ENCODE peak calls at places on chromosomes 2 and 18, in nine cellular contexts. E is GM10248, Q is fibroblast of mammary gland, S is K562, M is lower lobe of right lung, Z is right atrium auricular region, A is astrocyte of the spinal cord, F is heart left ventricle, R is B cell. W is an unnamed sample.

GRCh38 chr18:3710712-3711269 is 260.8 kb downstream of the TGIF1 start:
- DNase-seq in E (no peak), Q (no peak), S (no peak), M (peak), Z (peak), A (no peak), F (peak), R (no peak), W (no peak)

GRCh38 chr2:70964596-70965386 is 13.6 kb upstream of the ANKRD53 start:
- DNase-seq in E (peak), Q (peak), S (peak), M (peak), Z (peak), A (peak), F (peak), R (peak), W (no peak)

GRCh38 chr18:1102848-1103247 is 198.2 kb downstream of the ADCYAP1 start:
- DNase-seq in E (no peak), Q (no peak), S (no peak), M (no peak), Z (no peak), A (no peak), F (no peak), R (no peak), W (no peak)

GRCh38 chr2:95382128-95382645 is 20.3 kb upstream of the FAHD2A start:
- DNase-seq in E (no peak), Q (no peak), S (no peak), M (no peak), Z (no peak), A (no peak), F (no peak), R (no peak), W (no peak)

GRCh38 chr2:60581461-60582282 is 28.2 kb upstream of the BCL11A start:
- DNase-seq in E (peak), Q (peak), S (peak), M (peak), Z (no peak), A (peak), F (peak), R (peak), W (no peak)

GRCh38 chr2:8544786-8545631 is 136.8 kb upstream of the ID2 start:
- DNase-seq in E (peak), Q (peak), S (peak), M (peak), Z (no peak), A (peak), F (peak), R (peak), W (peak)

GRCh38 chr2:179263460-179264237 is 983 bp downstream of the SESTD1 start:
- DNase-seq in E (peak), Q (peak), S (peak), M (peak), Z (no peak), A (peak), F (peak), R (peak), W (no peak)

GRCh38 chr2:26687328-26687727 is 5.2 kb upstream of the KCNK3 start:
- DNase-seq in E (no peak), Q (no peak), S (no peak), M (no peak), Z (no peak), A (no peak), F (no peak), R (no peak), W (no peak)

GRCh38 chr2:220779918-220780317 is 792.2 kb downstream of the EPHA4 start:
- DNase-seq in E (no peak), Q (peak), S (no peak), M (no peak), Z (no peak), A (peak), F (no peak), R (no peak), W (peak)

GRCh38 chr2:100376836-100377235 is 40.6 kb downstream of the CHST10 start:
- DNase-seq in E (no peak), Q (no peak), S (no peak), M (no peak), Z (peak), A (no peak), F (no peak), R (no peak), W (no peak)

GRCh38 chr2:172554352-172555271 is 1.3 kb upstream of the PDK1 start:
- DNase-seq in E (no peak), Q (no peak), S (no peak), M (no peak), Z (no peak), A (no peak), F (no peak), R (no peak), W (no peak)

GRCh38 chr2:58336416-58336815 is 95.3 kb upstream of the FANCL start:
- DNase-seq in E (no peak), Q (no peak), S (no peak), M (no peak), Z (no peak), A (no peak), F (no peak), R (no peak), W (no peak)

GRCh38 chr2:108449410-108450200 is 599 bp downstream of the GCC2 start:
- DNase-seq in E (peak), Q (peak), S (peak), M (no peak), Z (no peak), A (peak), F (no peak), R (peak), W (no peak)

GRCh38 chr18:25231327-25231691 is 120.7 kb downstream of the ZNF521 start:
- DNase-seq in E (no peak), Q (no peak), S (no peak), M (no peak), Z (peak), A (no peak), F (peak), R (no peak), W (no peak)

GRCh38 chr2:236562434-236562833 is 7.2 kb upstream of the ACKR3 start:
- DNase-seq in E (no peak), Q (peak), S (no peak), M (no peak), Z (no peak), A (no peak), F (no peak), R (no peak), W (no peak)

GRCh38 chr18:52439457-52439856 is 99.5 kb downstream of the DCC start:
- DNase-seq in E (no peak), Q (no peak), S (no peak), M (no peak), Z (no peak), A (no peak), F (no peak), R (no peak), W (no peak)

GRCh38 chr2:112010751-112011150 is 44.3 kb upstream of the TMEM87B start:
- DNase-seq in E (no peak), Q (no peak), S (no peak), M (peak), Z (peak), A (no peak), F (no peak), R (no peak), W (no peak)

GRCh38 chr18:75454022-75454795 is 26.7 kb upstream of the SMIM21 start:
- DNase-seq in E (no peak), Q (no peak), S (no peak), M (no peak), Z (no peak), A (peak), F (no peak), R (no peak), W (no peak)

GRCh38 chr2:146652311-146652710 is 1192.5 kb upstream of the ACVR2A start:
- DNase-seq in E (no peak), Q (no peak), S (no peak), M (no peak), Z (no peak), A (peak), F (no peak), R (no peak), W (no peak)

GRCh38 chr2:134178109-134178877 is 75.6 kb upstream of the MGAT5 start:
- DNase-seq in E (no peak), Q (no peak), S (no peak), M (no peak), Z (no peak), A (no peak), F (no peak), R (no peak), W (no peak)

GRCh38 chr2:156340818-156341481 is 8.4 kb upstream of the NR4A2 start:
- DNase-seq in E (no peak), Q (peak), S (peak), M (no peak), Z (no peak), A (no peak), F (no peak), R (no peak), W (no peak)

GRCh38 chr2:140808816-140809215 is 1322.0 kb downstream of the LRP1B start:
- DNase-seq in E (no peak), Q (no peak), S (no peak), M (no peak), Z (no peak), A (no peak), F (no peak), R (no peak), W (no peak)

GRCh38 chr2:68046642-68047240 is 16.1 kb downstream of the C1D start:
- DNase-seq in E (no peak), Q (no peak), S (no peak), M (no peak), Z (no peak), A (no peak), F (no peak), R (no peak), W (no peak)

GRCh38 chr2:19749507-19749836 is 152.3 kb downstream of the TTC32 start:
- DNase-seq in E (no peak), Q (no peak), S (no peak), M (no peak), Z (no peak), A (no peak), F (no peak), R (no peak), W (no peak)

GRCh38 chr2:152696476-152696875 is 20.8 kb downstream of the PRPF40A start:
- DNase-seq in E (no peak), Q (no peak), S (no peak), M (no peak), Z (no peak), A (no peak), F (no peak), R (no peak), W (no peak)

GRCh38 chr2:25685030-25685429 is 11.7 kb upstream of the DTNB start:
- DNase-seq in E (no peak), Q (no peak), S (no peak), M (no peak), Z (no peak), A (no peak), F (no peak), R (no peak), W (no peak)

GRCh38 chr2:213234641-213235040 is 49.6 kb upstream of the SPAG16 start:
- DNase-seq in E (no peak), Q (no peak), S (no peak), M (no peak), Z (no peak), A (peak), F (no peak), R (no peak), W (no peak)

GRCh38 chr18:32289480-32290075 is 99.7 kb downstream of the MEP1B start:
- DNase-seq in E (peak), Q (peak), S (peak), M (no peak), Z (no peak), A (peak), F (no peak), R (peak), W (no peak)

GRCh38 chr18:1676387-1676786 is 771.7 kb downstream of the ADCYAP1 start:
- DNase-seq in E (no peak), Q (no peak), S (no peak), M (no peak), Z (no peak), A (no peak), F (no peak), R (no peak), W (no peak)

GRCh38 chr18:58363767-58364540 is 264.9 kb downstream of the ALPK2 start:
- DNase-seq in E (no peak), Q (peak), S (no peak), M (no peak), Z (no peak), A (peak), F (no peak), R (no peak), W (peak)

GRCh38 chr18:6521804-6522418 is 107.2 kb upstream of the L3MBTL4 start:
- DNase-seq in E (peak), Q (peak), S (peak), M (no peak), Z (no peak), A (peak), F (no peak), R (peak), W (no peak)

GRCh38 chr18:76951600-76952247 is 129.4 kb downstream of the ZNF236 start:
- DNase-seq in E (no peak), Q (no peak), S (no peak), M (no peak), Z (no peak), A (no peak), F (no peak), R (no peak), W (no peak)

GRCh38 chr2:237726401-237726830 is 72.2 kb upstream of the RBM44 start:
- DNase-seq in E (no peak), Q (peak), S (no peak), M (no peak), Z (peak), A (peak), F (peak), R (no peak), W (no peak)

GRCh38 chr2:117902933-117903332 is 88.4 kb downstream of the DDX18 start:
- DNase-seq in E (no peak), Q (no peak), S (no peak), M (no peak), Z (no peak), A (no peak), F (no peak), R (no peak), W (no peak)

GRCh38 chr2:120734930-120735611 is 597 bp upstream of the GLI2 start:
- DNase-seq in E (no peak), Q (no peak), S (no peak), M (no peak), Z (peak), A (no peak), F (no peak), R (no peak), W (no peak)

GRCh38 chr2:66014450-66014849 is 420.5 kb upstream of the MEIS1 start:
- DNase-seq in E (no peak), Q (no peak), S (no peak), M (no peak), Z (no peak), A (no peak), F (no peak), R (no peak), W (no peak)

DNA sequence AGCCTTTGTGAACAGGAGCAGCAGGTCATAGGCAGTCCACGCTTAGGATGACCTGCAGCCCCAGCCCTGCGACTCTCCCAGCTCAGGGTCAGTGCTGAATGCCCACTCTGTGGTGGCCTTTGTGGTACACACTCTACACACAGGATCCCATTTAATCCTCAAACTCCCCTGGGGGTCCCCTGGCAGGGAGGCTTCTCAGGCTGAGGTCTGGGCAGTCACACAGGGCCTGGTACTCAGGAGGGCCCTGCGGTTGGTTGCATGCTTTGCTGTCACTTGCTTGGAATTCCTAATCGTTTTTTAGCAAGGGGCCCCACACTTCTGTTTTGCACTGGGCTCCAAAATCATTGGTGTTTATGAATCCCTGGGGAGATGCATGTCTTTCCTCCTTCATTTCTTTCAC is 113.0 kb downstream of the EML6 start:
- DNase-seq in E (no peak), Q (no peak), S (no peak), M (no peak), Z (no peak), A (no peak), F (no peak), R (no peak), W (no peak)
- TF ChIP-seq CTCF in E (no peak), Q (no peak), S (no peak), M (no peak), Z (no peak), A (no peak), F (no peak), R (no peak), W (no peak)

GRCh38 chr2:226213717-226214116 is 585.9 kb downstream of the IRS1 start:
- DNase-seq in E (no peak), Q (peak), S (no peak), M (no peak), Z (no peak), A (peak), F (no peak), R (no peak), W (peak)

GRCh38 chr2:226220511-226220910 is 579.1 kb downstream of the IRS1 start:
- DNase-seq in E (no peak), Q (no peak), S (no peak), M (no peak), Z (no peak), A (no peak), F (no peak), R (no peak), W (no peak)

GRCh38 chr2:226217191-226217590 is 582.4 kb downstream of the IRS1 start:
- DNase-seq in E (no peak), Q (no peak), S (no peak), M (no peak), Z (no peak), A (no peak), F (no peak), R (no peak), W (no peak)

GRCh38 chr2:226216578-226216977 is 583.0 kb downstream of the IRS1 start:
- DNase-seq in E (no peak), Q (no peak), S (no peak), M (no peak), Z (no peak), A (no peak), F (no peak), R (no peak), W (no peak)

GRCh38 chr2:226215902-226216503 is 583.6 kb downstream of the IRS1 start:
- DNase-seq in E (peak), Q (peak), S (peak), M (peak), Z (peak), A (peak), F (peak), R (no peak), W (no peak)
- TF ChIP-seq CTCF in E (peak), Q (peak), S (peak), M (peak), Z (peak), A (peak), F (peak), R (peak), W (peak)

GRCh38 chr2:29844713-29845320 is 76.6 kb downstream of the ALK start:
- DNase-seq in E (no peak), Q (peak), S (no peak), M (no peak), Z (no peak), A (peak), F (no peak), R (no peak), W (no peak)

GRCh38 chr2:29837925-29838324 is 83.5 kb downstream of the ALK start:
- DNase-seq in E (no peak), Q (no peak), S (no peak), M (no peak), Z (no peak), A (no peak), F (no peak), R (no peak), W (no peak)

GRCh38 chr2:29839306-29839705 is 82.1 kb downstream of the ALK start:
- DNase-seq in E (no peak), Q (no peak), S (no peak), M (no peak), Z (no peak), A (no peak), F (no peak), R (no peak), W (no peak)

DNA sequence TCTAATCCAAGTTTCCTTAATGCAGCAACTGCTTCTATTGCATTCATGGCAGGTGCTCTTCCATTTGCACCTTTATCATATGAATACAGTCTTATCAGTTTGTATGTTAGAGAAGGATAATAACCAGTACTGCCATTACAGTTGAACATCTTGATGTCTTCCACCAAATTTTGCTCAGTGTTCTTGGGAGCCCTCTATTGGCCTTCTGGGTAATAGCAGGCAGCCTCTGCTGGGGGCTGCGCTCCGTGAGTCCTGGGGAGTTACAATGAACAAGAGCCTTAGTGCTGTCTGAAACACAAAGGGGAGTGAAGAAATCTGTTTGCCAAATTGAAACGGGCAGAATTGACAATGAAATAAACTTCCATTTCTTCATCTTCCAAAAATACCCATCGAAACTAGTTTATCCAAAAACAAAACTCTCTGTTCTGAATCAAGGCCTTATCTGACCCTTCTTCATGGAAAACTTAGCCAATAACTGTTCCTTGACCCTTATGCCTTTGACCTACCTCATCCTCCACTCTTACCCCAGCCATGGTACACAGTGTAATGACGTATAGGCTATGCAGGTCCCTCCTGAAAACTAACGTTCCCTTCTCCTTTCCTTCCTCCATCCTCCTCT is 79.9 kb downstream of the ALK start:
- DNase-seq in E (peak), Q (peak), S (peak), M (no peak), Z (no peak), A (peak), F (no peak), R (peak), W (no peak)
- TF ChIP-seq CTCF in E (peak), Q (peak), S (peak), M (peak), Z (peak), A (peak), F (peak), R (peak), W (peak)

GRCh38 chr2:9555338-9556120 is at the start of gene ADAM17:
- DNase-seq in E (peak), Q (peak), S (peak), M (peak), Z (peak), A (peak), F (peak), R (peak), W (peak)
- TF ChIP-seq CTCF in E (peak), Q (peak), S (peak), M (peak), Z (peak), A (peak), F (peak), R (peak), W (peak)

GRCh38 chr2:211349031-211349430 is 792.6 kb downstream of the CPS1 start:
- DNase-seq in E (no peak), Q (no peak), S (no peak), M (no peak), Z (no peak), A (no peak), F (no peak), R (no peak), W (no peak)

GRCh38 chr2:211351998-211352397 is 795.6 kb downstream of the CPS1 start:
- DNase-seq in E (no peak), Q (no peak), S (no peak), M (no peak), Z (no peak), A (no peak), F (peak), R (no peak), W (no peak)

GRCh38 chr2:211344289-211344688 is 787.9 kb downstream of the CPS1 start:
- DNase-seq in E (no peak), Q (no peak), S (no peak), M (no peak), Z (no peak), A (no peak), F (no peak), R (no peak), W (no peak)

GRCh38 chr2:211347328-211347727 is 790.9 kb downstream of the CPS1 start:
- DNase-seq in E (no peak), Q (no peak), S (no peak), M (no peak), Z (no peak), A (no peak), F (no peak), R (no peak), W (no peak)
- TF ChIP-seq CTCF in E (no peak), Q (no peak), S (no peak), M (no peak), Z (no peak), A (no peak), F (no peak), R (no peak), W (no peak)

GRCh38 chr2:46276652-46277051 is 20.6 kb upstream of the EPAS1 start:
- DNase-seq in E (no peak), Q (peak), S (no peak), M (no peak), Z (no peak), A (no peak), F (no peak), R (no peak), W (no peak)
- TF ChIP-seq CTCF in E (no peak), Q (peak), S (no peak), M (peak), Z (no peak), A (peak), F (peak), R (no peak), W (peak)

GRCh38 chr18:43170586-43170985 is 55.1 kb upstream of the RIT2 start:
- DNase-seq in E (no peak), Q (no peak), S (no peak), M (no peak), Z (no peak), A (no peak), F (no peak), R (no peak), W (no peak)
- TF ChIP-seq CTCF in E (no peak), Q (no peak), S (no peak), M (no peak), Z (no peak), A (no peak), F (no peak), R (no peak), W (no peak)

W was measured in BJ.